ENCODE peak calls at places on chromosomes 3 and 15, in ten cellular contexts. B is esophagus muscularis mucosa, W is hepatocyte, Y is MCF 10A, J is lung, Q is GM13977, N is PC-3, M is mesothelial cell of epicardium, D is GM23338, K is astrocyte of the spinal cord. X is an unnamed sample.

GRCh38 chr3:197718904-197719303 is 17.8 kb downstream of the RUBCN start:
- DNase-seq in B (no peak), W (peak; percentile 78), Y (peak; percentile 95), J (no peak), Q (no peak), N (peak; percentile 99), M (no peak), D (no peak), K (peak; percentile 88), X (no peak)

GRCh38 chr15:101583284-101583683 is 68.9 kb downstream of the TM2D3 start:
- DNase-seq in B (no peak), W (no peak), Y (no peak), J (no peak), Q (no peak), N (no peak), M (no peak), D (no peak), K (no peak), X (no peak)

GRCh38 chr15:89197503-89197971 is 23.8 kb downstream of the RLBP1 start:
- DNase-seq in B (no peak), W (peak; percentile 37), Y (peak; percentile 46), J (peak; percentile 50), Q (no peak), N (peak; percentile 55), M (no peak), D (peak; percentile 82), K (no peak), X (no peak)

GRCh38 chr3:188829577-188829976 is 342.2 kb upstream of the TPRG1 start:
- DNase-seq in B (no peak), W (no peak), Y (no peak), J (no peak), Q (no peak), N (no peak), M (no peak), D (no peak), K (no peak), X (no peak)

GRCh38 chr3:46655271-46655670 is 38.2 kb downstream of the ALS2CL start:
- DNase-seq in B (peak; percentile 45), W (no peak), Y (no peak), J (no peak), Q (no peak), N (no peak), M (no peak), D (no peak), K (no peak), X (peak; percentile 32)

GRCh38 chr3:107222927-107223326 is 154.3 kb upstream of the CCDC54 start:
- DNase-seq in B (no peak), W (no peak), Y (peak; percentile 53), J (no peak), Q (no peak), N (peak; percentile 75), M (no peak), D (no peak), K (no peak), X (no peak)

GRCh38 chr3:72378287-72378686 is 470.0 kb downstream of the SHQ1 start:
- DNase-seq in B (no peak), W (no peak), Y (no peak), J (no peak), Q (no peak), N (no peak), M (no peak), D (no peak), K (no peak), X (no peak)

GRCh38 chr3:194098036-194098871 is 37.7 kb upstream of the HES1 start:
- DNase-seq in B (no peak), W (no peak), Y (no peak), J (no peak), Q (no peak), N (no peak), M (no peak), D (no peak), K (no peak), X (no peak)

GRCh38 chr3:66475386-66476020 is 25.3 kb downstream of the LRIG1 start:
- DNase-seq in B (no peak), W (no peak), Y (no peak), J (no peak), Q (no peak), N (no peak), M (no peak), D (no peak), K (no peak), X (no peak)

GRCh38 chr15:52040167-52040900 is 21.3 kb downstream of the MAPK6 start:
- DNase-seq in B (no peak), W (peak; percentile 21), Y (no peak), J (no peak), Q (no peak), N (no peak), M (no peak), D (no peak), K (peak; percentile 42), X (no peak)

GRCh38 chr3:6732807-6733206 is 128.1 kb upstream of the GRM7 start:
- DNase-seq in B (no peak), W (no peak), Y (no peak), J (no peak), Q (no peak), N (no peak), M (no peak), D (no peak), K (no peak), X (no peak)

GRCh38 chr3:186642014-186642413 is 1.8 kb downstream of the FETUB start:
- DNase-seq in B (no peak), W (no peak), Y (no peak), J (no peak), Q (no peak), N (no peak), M (no peak), D (no peak), K (no peak), X (peak; percentile 7)

GRCh38 chr3:134298281-134298680 is 47.6 kb upstream of the RYK start:
- DNase-seq in B (no peak), W (no peak), Y (no peak), J (no peak), Q (no peak), N (no peak), M (no peak), D (no peak), K (no peak), X (no peak)

GRCh38 chr3:134299888-134300206 is 49.2 kb upstream of the RYK start:
- DNase-seq in B (no peak), W (no peak), Y (no peak), J (no peak), Q (no peak), N (no peak), M (no peak), D (no peak), K (no peak), X (no peak)

GRCh38 chr3:134302674-134303073 is 52.0 kb upstream of the RYK start:
- DNase-seq in B (no peak), W (no peak), Y (no peak), J (no peak), Q (no peak), N (peak; percentile 26), M (no peak), D (no peak), K (no peak), X (no peak)

GRCh38 chr3:134299185-134299887 is 48.7 kb upstream of the RYK start:
- DNase-seq in B (no peak), W (peak; percentile 46), Y (peak; percentile 47), J (no peak), Q (no peak), N (peak; percentile 43), M (no peak), D (peak; percentile 51), K (peak; percentile 59), X (no peak)

GRCh38 chr3:134300520-134300919 is 49.9 kb upstream of the RYK start:
- DNase-seq in B (no peak), W (no peak), Y (no peak), J (no peak), Q (no peak), N (no peak), M (no peak), D (peak; percentile 44), K (no peak), X (no peak)
- TF ChIP-seq CTCF in B (peak; percentile 6), W (peak; percentile 3), Y (peak; percentile 10), J (no peak), Q (no peak), N (peak; percentile 17), M (no peak), D (peak; percentile 27), K (peak; percentile 27), X (peak; percentile 28)

GRCh38 chr3:155548194-155548593 is 196.7 kb downstream of the PLCH1 start:
- DNase-seq in B (no peak), W (peak; percentile 12), Y (peak; percentile 22), J (no peak), Q (no peak), N (peak; percentile 43), M (no peak), D (peak; percentile 8), K (no peak), X (no peak)
- TF ChIP-seq CTCF in B (no peak), W (no peak), Y (no peak), J (no peak), Q (no peak), N (no peak), M (no peak), D (no peak), K (no peak), X (no peak)

DNA sequence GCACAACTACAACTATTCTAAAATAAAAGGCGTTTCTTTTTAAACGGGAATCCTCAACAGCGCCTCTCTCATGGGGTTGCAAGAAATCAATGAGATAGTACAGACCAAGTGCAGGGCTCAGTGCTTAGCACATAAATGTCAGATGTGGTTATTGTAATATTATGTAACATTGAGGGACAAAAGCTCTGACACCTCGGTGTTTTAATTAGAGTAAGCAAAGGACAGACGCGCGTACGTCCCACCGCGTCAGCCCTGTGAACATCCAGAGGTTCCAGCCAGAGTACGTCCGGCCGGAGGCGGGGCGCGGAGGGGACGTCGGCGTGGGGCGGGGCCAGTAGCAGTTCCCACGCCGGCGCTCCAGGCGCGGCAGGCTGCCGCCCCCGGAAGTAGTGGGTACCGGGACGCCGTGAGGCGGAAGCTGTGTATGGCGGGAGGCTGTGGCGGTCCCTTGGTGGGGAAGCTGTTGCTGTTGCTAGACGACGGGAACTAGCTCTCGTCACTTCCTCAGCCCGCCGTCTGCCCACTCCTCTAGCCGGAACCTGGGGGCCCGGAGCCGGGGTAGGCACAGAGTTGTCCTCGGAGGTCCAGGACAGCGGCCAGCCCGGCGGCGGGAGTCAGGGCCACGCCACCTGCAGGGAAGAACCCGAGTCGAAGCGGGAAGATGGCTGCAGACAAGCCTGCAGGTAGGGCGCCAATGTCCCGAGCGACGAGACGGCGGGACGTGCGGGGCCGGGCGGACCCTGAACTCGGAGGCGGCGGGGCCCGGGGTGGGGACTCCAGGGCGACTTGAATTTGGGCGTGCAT is at the start of gene CNOT10:
- DNase-seq in B (peak; percentile 96), W (peak; percentile 98), Y (peak; percentile 93), J (peak; percentile 95), Q (peak; percentile 94), N (peak; percentile 97), M (peak; percentile 88), D (peak; percentile 97), K (peak; percentile 96), X (peak; percentile 98)
- TF ChIP-seq CTCF in B (no peak), W (peak; percentile 27), Y (no peak), J (no peak), Q (peak; percentile 1), N (peak; percentile 11), M (no peak), D (peak; percentile 17), K (no peak), X (peak; percentile 27)

DNA sequence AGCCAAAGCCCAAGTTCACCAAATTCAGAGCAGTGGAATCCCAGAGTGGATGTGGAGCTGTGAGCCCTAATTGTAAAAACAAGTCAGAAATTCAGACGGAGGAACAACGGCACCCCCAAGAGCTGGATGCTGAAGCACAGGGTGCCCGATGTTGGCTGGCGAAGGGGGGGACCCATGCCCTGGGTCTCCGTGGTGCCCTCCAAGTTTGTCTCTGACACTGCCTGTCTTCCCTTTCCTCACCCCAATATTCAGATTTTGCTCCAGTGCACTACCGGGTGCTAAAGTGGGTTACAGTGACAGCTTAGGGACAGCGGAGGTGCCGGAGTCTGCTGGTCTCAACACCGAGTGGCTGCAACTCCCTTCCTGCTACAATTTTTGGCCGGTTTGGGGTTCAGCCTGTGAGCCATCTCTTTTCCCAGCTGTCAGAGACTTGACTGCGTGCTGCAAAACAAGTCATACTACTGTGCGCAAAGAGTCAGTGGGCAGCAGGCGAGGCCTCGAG is 6.6 kb downstream of the GRIP2 start:
- DNase-seq in B (no peak), W (no peak), Y (no peak), J (no peak), Q (no peak), N (no peak), M (no peak), D (no peak), K (no peak), X (no peak)
- TF ChIP-seq CTCF in B (no peak), W (no peak), Y (no peak), J (no peak), Q (no peak), N (no peak), M (no peak), D (no peak), K (no peak), X (no peak)

X was measured in osteocyte.